ENCODE peak calls at places on chromosomes 5 and 9, in ten cellular contexts. L, I, Y, B, A, O, M, S, E and X are unnamed samples.

GRCh38 chr5:35598707-35599370 is 18.8 kb upstream of the SPEF2 start:
- DNase-seq in M (no peak), S (no peak), L (no peak), B (no peak), O (no peak), E (no peak), A (no peak), Y (no peak), I (peak; percentile 68), X (peak; percentile 53)

GRCh38 chr5:1749346-1750124 is 50.1 kb downstream of the MRPL36 start:
- DNase-seq in B (no peak), E (no peak), A (no peak), Y (no peak), S (no peak), I (no peak), L (no peak), O (peak; percentile 40), M (no peak), X (peak; percentile 4)

GRCh38 chr5:80871541-80871961 is 88.6 kb upstream of the RASGRF2 start:
- DNase-seq in B (no peak), S (no peak), A (no peak), Y (no peak), O (no peak), L (no peak), I (no peak), M (peak; percentile 10), E (no peak), X (no peak)

GRCh38 chr5:108003178-108003577 is 332.4 kb upstream of the EFNA5 start:
- DNase-seq in S (no peak), E (no peak), O (no peak), Y (no peak), M (no peak), A (no peak), B (no peak), L (peak; percentile 8), I (no peak), X (no peak)

GRCh38 chr5:172412724-172413260 is 41.5 kb downstream of the SH3PXD2B start:
- DNase-seq in Y (peak; percentile 81), L (peak; percentile 87), M (no peak), I (peak; percentile 56), S (no peak), E (peak; percentile 99), A (peak; percentile 87), B (peak; percentile 56), O (peak; percentile 96), X (peak; percentile 68)

GRCh38 chr5:157345485-157345884 is 79.6 kb downstream of the CYFIP2 start:
- DNase-seq in Y (no peak), E (no peak), B (no peak), A (no peak), L (no peak), I (no peak), M (no peak), O (no peak), S (no peak), X (no peak)

GRCh38 chr5:154111214-154111613 is 72.4 kb downstream of the MFAP3 start:
- DNase-seq in S (no peak), O (no peak), M (no peak), I (no peak), A (no peak), L (no peak), B (no peak), Y (no peak), E (peak; percentile 37), X (no peak)

GRCh38 chr9:100933656-100934055 is 94.9 kb upstream of the PLPPR1 start:
- DNase-seq in Y (no peak), L (no peak), I (no peak), E (no peak), O (no peak), S (no peak), B (no peak), M (no peak), A (no peak), X (no peak)

GRCh38 chr5:169762338-169763095 is 125.4 kb downstream of the DOCK2 start:
- DNase-seq in L (no peak), M (no peak), A (no peak), Y (no peak), S (no peak), I (no peak), O (no peak), E (no peak), B (no peak), X (no peak)

GRCh38 chr9:124781967-124782660 is 5.2 kb downstream of the OLFML2A start:
- DNase-seq in L (no peak), A (no peak), O (peak; percentile 59), E (no peak), B (peak; percentile 29), M (no peak), I (peak; percentile 4), Y (no peak), S (no peak), X (peak; percentile 4)

GRCh38 chr9:133134419-133135190 is 13.6 kb upstream of the RALGDS start:
- DNase-seq in S (no peak), A (no peak), E (no peak), O (no peak), M (no peak), Y (no peak), B (no peak), I (no peak), L (no peak), X (peak; percentile 57)

GRCh38 chr9:107274096-107274495 is 9.0 kb upstream of the RAD23B start:
- DNase-seq in Y (no peak), A (no peak), S (peak; percentile 39), L (no peak), O (no peak), B (no peak), I (no peak), E (no peak), M (no peak), X (no peak)
- TF ChIP-seq CTCF in Y (no peak), A (no peak), S (no peak), L (no peak), O (no peak), B (no peak), I (no peak), E (no peak), M (no peak), X (no peak)

GRCh38 chr5:6843821-6844220 is 130.6 kb downstream of the TENT4A start:
- DNase-seq in M (no peak), Y (no peak), S (no peak), I (no peak), A (no peak), O (no peak), B (no peak), L (no peak), E (no peak), X (no peak)

GRCh38 chr5:6843335-6843734 is 130.1 kb downstream of the TENT4A start:
- DNase-seq in L (no peak), A (no peak), E (no peak), M (no peak), Y (no peak), S (no peak), B (no peak), I (no peak), O (no peak), X (no peak)

GRCh38 chr5:6849569-6849968 is 136.3 kb downstream of the TENT4A start:
- DNase-seq in A (no peak), L (no peak), S (no peak), E (no peak), M (no peak), O (no peak), B (no peak), I (no peak), Y (no peak), X (no peak)

GRCh38 chr5:6847896-6848295 is 134.7 kb downstream of the TENT4A start:
- DNase-seq in O (no peak), B (no peak), A (no peak), Y (no peak), I (no peak), L (no peak), M (no peak), E (no peak), S (no peak), X (no peak)

DNA sequence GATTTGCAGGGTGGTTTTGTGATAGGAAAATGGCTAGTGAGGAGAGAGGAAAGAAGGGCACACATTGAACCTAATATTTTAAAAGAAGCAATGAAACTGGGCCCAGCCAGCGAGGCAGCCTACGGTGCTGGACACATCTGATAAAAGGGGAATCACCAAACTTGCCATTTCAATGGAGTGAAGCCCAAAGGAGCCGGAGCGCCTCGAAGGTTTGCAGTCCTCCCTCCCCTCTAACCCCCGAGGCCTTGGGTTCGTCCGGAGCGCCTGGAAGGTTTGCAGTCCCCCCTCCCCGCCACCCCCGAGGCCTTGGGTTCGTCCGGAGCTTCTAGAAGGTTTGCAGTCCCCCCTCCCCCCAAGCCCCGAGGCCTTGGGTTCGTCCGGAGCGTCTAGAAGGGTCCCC is 132.6 kb downstream of the TENT4A start:
- DNase-seq in S (no peak), Y (no peak), O (no peak), L (no peak), I (no peak), E (no peak), M (no peak), A (no peak), B (no peak), X (no peak)
- H3K9me3 ChIP-seq in S (no peaks in the 10 kb centered on the region), Y (no peaks in the 10 kb centered on the region), O (no peaks in the 10 kb centered on the region), L (no peaks in the 10 kb centered on the region), I (no peaks in the 10 kb centered on the region), E (no peaks in the 10 kb centered on the region), M (peaks cover 2% of the 10 kb centered on the region), A (no peaks in the 10 kb centered on the region), B (no peaks in the 10 kb centered on the region), X (no peaks in the 10 kb centered on the region)

GRCh38 chr9:90642570-90643539 is at the start of gene DIRAS2:
- DNase-seq in Y (no peak), M (peak; percentile 29), A (peak; percentile 70), I (peak; percentile 67), O (no peak), E (no peak), S (no peak), B (peak; percentile 96), L (peak; percentile 13), X (peak; percentile 54)
- TF ChIP-seq POLR2A in Y (no peak), M (no peak), A (no peak), I (peak; percentile 41), O (no peak), E (no peak), S (no peak), B (peak; percentile 98), L (no peak), X (no peak)

GRCh38 chr9:121441163-121441562 is 58.5 kb downstream of the GGTA1 start:
- DNase-seq in S (no peak), Y (no peak), A (no peak), L (no peak), M (no peak), E (no peak), O (no peak), I (no peak), B (no peak), X (no peak)

GRCh38 chr9:121439711-121440110 is 59.9 kb downstream of the GGTA1 start:
- DNase-seq in I (no peak), E (no peak), L (no peak), Y (no peak), O (no peak), A (no peak), M (no peak), B (no peak), S (no peak), X (no peak)

GRCh38 chr9:121437891-121438290 is 61.8 kb downstream of the GGTA1 start:
- DNase-seq in B (no peak), L (no peak), M (no peak), A (no peak), Y (no peak), S (no peak), E (no peak), I (no peak), O (no peak), X (no peak)

GRCh38 chr9:121439016-121439415 is 60.6 kb downstream of the GGTA1 start:
- DNase-seq in O (no peak), A (no peak), B (no peak), M (no peak), S (no peak), Y (no peak), L (no peak), E (no peak), I (no peak), X (no peak)

GRCh38 chr9:121440265-121440664 is 59.4 kb downstream of the GGTA1 start:
- DNase-seq in E (no peak), S (peak; percentile 58), Y (no peak), O (no peak), I (no peak), L (no peak), A (no peak), M (peak; percentile 70), B (no peak), X (no peak)
- TF ChIP-seq CTCF in E (no peak), S (peak; percentile 29), Y (no peak), O (no peak), I (no peak), L (peak; percentile 34), A (peak; percentile 16), M (peak; percentile 40), B (no peak), X (no peak)